ENCODE peak calls at places on chromosomes 11 and 22, in eight cellular contexts. R, V, Y, O, S, I, J and D are unnamed samples.

GRCh38 chr22:43296279-43296902 is 46.8 kb downstream of the SCUBE1 start:
- DNase-seq in R (no peak), V (no peak), Y (no peak), O (no peak), S (no peak), I (no peak), J (no peak), D (no peak)

GRCh38 chr11:12838463-12839120 is 164.4 kb downstream of the TEAD1 start:
- DNase-seq in R (no peak), V (no peak), Y (no peak), O (no peak), S (no peak), I (no peak), J (peak; percentile 61), D (no peak)

GRCh38 chr11:118060879-118061278 is 16.0 kb upstream of the TMPRSS4 start:
- DNase-seq in R (no peak), V (no peak), Y (peak; percentile 82), O (no peak), S (peak; percentile 38), I (no peak), J (no peak), D (no peak)

GRCh38 chr11:128608732-128609131 is 21.4 kb upstream of the ETS1 start:
- DNase-seq in R (no peak), V (no peak), Y (no peak), O (no peak), S (no peak), I (no peak), J (no peak), D (no peak)

GRCh38 chr22:36239150-36239400 is 252 bp downstream of the APOL2 start:
- DNase-seq in R (no peak), V (no peak), Y (no peak), O (no peak), S (no peak), I (no peak), J (no peak), D (no peak)

GRCh38 chr11:15818132-15818842 is 538.1 kb downstream of the SOX6 start:
- DNase-seq in R (no peak), V (no peak), Y (no peak), O (no peak), S (no peak), I (no peak), J (no peak), D (no peak)

GRCh38 chr11:106062592-106062949 is 14.6 kb downstream of the KBTBD3 start:
- DNase-seq in R (no peak), V (no peak), Y (no peak), O (no peak), S (no peak), I (no peak), J (no peak), D (no peak)

GRCh38 chr22:26648761-26649363 is 8.5 kb upstream of the MIAT start:
- DNase-seq in R (no peak), V (no peak), Y (no peak), O (no peak), S (no peak), I (no peak), J (peak; percentile 15), D (no peak)

GRCh38 chr11:15884792-15885540 is 471.4 kb downstream of the SOX6 start:
- DNase-seq in R (no peak), V (no peak), Y (peak; percentile 27), O (no peak), S (no peak), I (no peak), J (no peak), D (no peak)

GRCh38 chr22:49934144-49934890 is 15.9 kb downstream of the CRELD2 start:
- DNase-seq in R (peak; percentile 12), V (no peak), Y (peak; percentile 90), O (peak; percentile 88), S (no peak), I (peak; percentile 18), J (no peak), D (peak; percentile 91)

GRCh38 chr11:76119779-76120178 is 86.5 kb downstream of the WNT11 start:
- DNase-seq in R (no peak), V (no peak), Y (no peak), O (no peak), S (no peak), I (no peak), J (no peak), D (no peak)

GRCh38 chr11:28011813-28012212 is 96.1 kb downstream of the KIF18A start:
- DNase-seq in R (no peak), V (no peak), Y (no peak), O (no peak), S (no peak), I (no peak), J (no peak), D (no peak)

GRCh38 chr11:28009383-28009782 is 98.6 kb downstream of the KIF18A start:
- DNase-seq in R (peak; percentile 82), V (no peak), Y (no peak), O (no peak), S (no peak), I (peak; percentile 59), J (peak; percentile 81), D (no peak)

DNA sequence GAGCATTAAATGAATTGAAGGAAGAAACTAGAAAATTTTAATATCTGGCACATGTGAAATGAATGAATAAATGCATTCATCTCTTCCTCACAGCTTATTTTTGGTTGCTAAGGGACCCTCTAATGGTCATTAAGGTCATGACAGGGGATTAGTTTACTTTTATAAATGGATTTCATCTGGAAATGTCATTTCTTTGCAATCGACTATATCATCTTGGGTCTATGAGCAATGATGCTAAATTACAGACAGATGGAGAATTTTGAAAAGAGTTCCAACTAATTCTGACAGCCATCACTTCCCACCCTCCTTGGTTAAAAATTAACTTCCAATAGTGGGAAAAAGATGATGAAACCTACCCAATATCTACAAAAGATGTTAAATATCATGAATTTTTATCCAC is 98.0 kb downstream of the KIF18A start:
- DNase-seq in R (no peak), V (no peak), Y (no peak), O (no peak), S (no peak), I (no peak), J (no peak), D (no peak)
- H3K27ac ChIP-seq in R (no peak overlapping the region), V (no peak overlapping the region), Y (no peak overlapping the region), O (no peak overlapping the region), S (no peak overlapping the region), I (no peak overlapping the region), J (no peak overlapping the region), D (no peak overlapping the region)

DNA sequence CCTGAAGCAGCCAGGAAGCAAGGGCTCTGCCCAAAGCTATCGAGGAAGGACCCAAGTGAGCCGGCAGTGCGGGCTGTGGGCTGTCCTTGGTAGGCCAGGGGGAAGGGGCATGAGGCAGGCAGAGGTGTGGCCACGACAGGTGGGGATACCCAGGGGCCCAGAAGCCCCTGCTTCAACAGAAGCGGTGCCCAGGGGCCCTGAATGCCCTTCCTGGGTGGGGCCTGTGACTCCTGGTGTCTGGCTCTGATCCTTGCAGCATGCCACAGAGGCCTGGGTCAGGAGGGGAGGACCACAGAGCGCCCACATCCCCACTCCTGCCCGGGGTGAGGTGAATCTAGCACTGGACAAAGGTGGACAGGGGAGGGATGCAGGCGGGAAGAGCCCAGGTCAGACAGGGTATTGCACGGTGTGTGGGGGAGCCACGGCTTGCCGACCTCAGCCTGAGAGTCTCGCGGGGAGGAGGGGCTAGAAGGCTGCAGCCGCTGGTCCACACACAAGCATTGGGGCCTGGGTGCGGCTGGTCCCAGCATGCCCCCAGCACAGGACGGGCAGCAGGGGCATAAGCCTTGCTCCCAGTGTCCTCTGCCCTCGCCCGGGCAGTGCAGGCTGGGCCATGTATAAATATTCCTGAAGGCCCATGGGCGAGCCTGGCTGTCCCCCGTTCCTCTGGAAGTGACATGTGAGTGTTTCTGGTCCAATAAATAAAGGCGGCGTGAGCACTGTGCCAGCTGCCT is 19.0 kb downstream of the MAFF start:
- DNase-seq in R (no peak), V (no peak), Y (no peak), O (no peak), S (no peak), I (no peak), J (no peak), D (no peak)
- H3K27ac ChIP-seq in R (peak overlapping the region; percentile 32), V (no peak overlapping the region), Y (no peak overlapping the region), O (peak overlapping the region; percentile 85), S (peak overlapping the region; percentile 93), I (no peak overlapping the region), J (no peak overlapping the region), D (peak overlapping the region; percentile 71)

GRCh38 chr11:126487711-126488110 is 132.2 kb downstream of the ST3GAL4 start:
- DNase-seq in R (no peak), V (no peak), Y (peak; percentile 25), O (peak; percentile 42), S (no peak), I (no peak), J (no peak), D (peak; percentile 56)

GRCh38 chr11:126491092-126491491 is 135.6 kb downstream of the ST3GAL4 start:
- DNase-seq in R (no peak), V (no peak), Y (peak; percentile 32), O (no peak), S (no peak), I (no peak), J (no peak), D (peak; percentile 60)

GRCh38 chr11:126488591-126489370 is 133.3 kb downstream of the ST3GAL4 start:
- DNase-seq in R (no peak), V (no peak), Y (peak; percentile 34), O (no peak), S (no peak), I (no peak), J (no peak), D (peak; percentile 66)

GRCh38 chr11:126490261-126490660 is 134.8 kb downstream of the ST3GAL4 start:
- DNase-seq in R (no peak), V (no peak), Y (peak; percentile 12), O (no peak), S (no peak), I (no peak), J (no peak), D (peak; percentile 50)

DNA sequence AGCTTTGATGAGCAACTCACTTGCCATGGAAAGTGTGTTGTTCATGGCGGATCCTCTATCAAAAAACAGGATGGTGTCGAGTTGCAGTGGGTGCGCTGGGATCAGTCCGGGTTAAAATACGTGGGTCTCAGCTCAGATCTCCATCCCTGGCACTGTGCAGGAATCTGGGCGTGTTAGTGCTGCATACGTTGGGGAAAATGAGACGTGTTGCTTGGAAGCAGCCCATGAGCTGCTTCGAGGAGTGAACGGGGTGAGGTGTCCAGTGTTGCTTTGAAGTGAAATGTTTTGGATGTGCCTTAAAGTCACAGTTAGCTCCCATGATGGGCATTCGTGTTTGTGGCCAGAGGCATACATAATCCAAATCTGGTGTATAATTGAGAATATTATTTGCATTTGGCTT is 134.3 kb downstream of the ST3GAL4 start:
- DNase-seq in R (peak; percentile 41), V (no peak), Y (peak; percentile 2), O (no peak), S (no peak), I (no peak), J (no peak), D (peak; percentile 25)
- H3K27ac ChIP-seq in R (no peak overlapping the region), V (no peak overlapping the region), Y (no peak overlapping the region), O (no peak overlapping the region), S (no peak overlapping the region), I (no peak overlapping the region), J (no peak overlapping the region), D (no peak overlapping the region)

DNA sequence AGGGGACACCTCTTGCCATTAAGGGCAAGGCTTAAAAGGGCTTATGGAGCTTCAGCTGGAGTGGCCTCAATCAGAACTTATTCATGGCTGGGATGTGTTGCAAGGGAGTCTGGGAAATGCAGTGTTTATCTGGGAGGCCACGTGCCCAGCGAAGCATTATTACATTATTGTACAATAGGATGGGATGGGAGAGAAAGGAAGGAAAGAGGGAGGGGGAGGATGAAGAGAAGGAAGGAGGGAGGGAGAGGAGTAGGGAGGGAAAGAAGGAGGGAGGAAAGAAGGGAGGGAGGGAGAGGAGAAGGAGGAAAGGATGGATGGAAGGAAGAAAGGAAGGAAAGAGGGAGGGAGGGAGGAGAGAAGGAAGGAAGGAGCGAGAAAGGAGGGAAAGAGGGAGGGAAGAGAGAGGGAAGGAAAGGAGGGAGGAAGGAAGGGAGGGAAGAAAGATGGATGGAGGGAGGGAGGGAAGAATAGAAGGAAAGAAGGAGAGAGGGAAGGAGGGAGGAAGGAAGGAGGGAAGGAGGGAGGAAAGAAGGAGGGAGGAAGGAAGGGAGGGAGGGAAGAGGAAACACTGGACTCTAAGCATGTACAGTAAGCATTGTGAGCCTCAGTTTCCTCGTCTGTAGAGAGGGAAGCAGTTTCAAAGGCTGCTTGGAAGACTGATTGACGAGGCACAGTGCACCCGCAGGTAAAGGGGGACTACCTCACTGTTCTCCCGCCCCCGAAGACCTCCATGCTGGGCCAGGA is 62.2 kb downstream of the MYEOV start:
- DNase-seq in R (no peak), V (no peak), Y (no peak), O (no peak), S (no peak), I (no peak), J (no peak), D (no peak)
- H3K27ac ChIP-seq in R (no peak overlapping the region), V (no peak overlapping the region), Y (no peak overlapping the region), O (no peak overlapping the region), S (no peak overlapping the region), I (no peak overlapping the region), J (no peak overlapping the region), D (no peak overlapping the region)